ENCODE peak calls at places on chromosomes 16 and 17, in five cellular contexts. D is H1, R is DND-41, I is astrocyte, C is neural progenitor cell. J is an unnamed sample.

GRCh38 chr16:81099958-81100357 is 3.8 kb upstream of the GCSH start:
- DNase-seq in R (no peak), I (no peak), C (no peak), D (no peak), J (no peak)

GRCh38 chr16:28317040-28317880 is 24.9 kb downstream of the SBK1 start:
- DNase-seq in D (no peak), C (peak; percentile 76), I (peak; percentile 13), R (peak; percentile 71), J (no peak)

GRCh38 chr16:3003582-3004270 is 9.0 kb upstream of the CLDN9 start:
- DNase-seq in C (peak; percentile 99), I (peak; percentile 93), R (peak; percentile 99), D (peak; percentile 98), J (peak; percentile 86)

GRCh38 chr17:45276031-45276430 is 14.1 kb upstream of the SPATA32 start:
- DNase-seq in R (no peak), C (no peak), I (no peak), D (no peak), J (no peak)

GRCh38 chr16:70577256-70577698 is 53.7 kb downstream of the SF3B3 start:
- DNase-seq in R (no peak), I (peak; percentile 71), D (no peak), C (no peak), J (no peak)

GRCh38 chr17:2735896-2736295 is 13.6 kb downstream of the CCDC92B start:
- DNase-seq in C (no peak), R (no peak), D (no peak), I (no peak), J (no peak)

GRCh38 chr17:57751971-57752905 is 7.1 kb upstream of the CCDC182 start:
- DNase-seq in I (no peak), C (no peak), R (no peak), D (no peak), J (no peak)

GRCh38 chr16:67101301-67101675 is 8.5 kb upstream of the PHAF1 start:
- DNase-seq in D (no peak), C (no peak), I (peak; percentile 74), R (no peak), J (no peak)

GRCh38 chr16:19853973-19854876 is 30.4 kb downstream of the GPRC5B start:
- DNase-seq in C (no peak), R (no peak), I (no peak), D (no peak), J (no peak)

GRCh38 chr17:74325743-74326379 is at the start of gene KIF19:
- DNase-seq in R (no peak), D (no peak), C (peak; percentile 85), I (no peak), J (no peak)

GRCh38 chr17:45235071-45236001 is 13.7 kb downstream of the FMNL1 start:
- DNase-seq in I (peak; percentile 40), R (peak; percentile 79), D (peak; percentile 80), C (peak; percentile 90), J (peak; percentile 68)

GRCh38 chr17:77691216-77692085 is 267.1 kb upstream of the TNRC6C start:
- DNase-seq in D (no peak), C (no peak), R (no peak), I (no peak), J (no peak)

GRCh38 chr16:57386381-57386951 is 14.2 kb downstream of the CX3CL1 start:
- DNase-seq in C (no peak), D (no peak), R (no peak), I (no peak), J (no peak)

GRCh38 chr17:53722407-53722806 is 100.3 kb upstream of the KIF2B start:
- DNase-seq in D (peak; percentile 21), R (no peak), I (peak; percentile 100), C (no peak), J (no peak)

GRCh38 chr16:22370038-22370541 is 4.3 kb downstream of the CDR2 start:
- DNase-seq in D (no peak), C (no peak), R (no peak), I (peak; percentile 75), J (no peak)

GRCh38 chr16:75911896-75912295 is 185.6 kb upstream of the CPHXL start:
- DNase-seq in C (no peak), D (no peak), I (no peak), R (no peak), J (no peak)

GRCh38 chr17:59223813-59224212 is 3.5 kb downstream of the GDPD1 start:
- DNase-seq in D (no peak), I (no peak), R (no peak), C (no peak), J (no peak)

GRCh38 chr16:29021471-29021870 is 36.6 kb downstream of the LAT start:
- DNase-seq in R (no peak), I (no peak), C (no peak), D (no peak), J (no peak)

GRCh38 chr16:17389392-17389791 is 81.4 kb downstream of the XYLT1 start:
- DNase-seq in I (peak; percentile 44), R (no peak), D (no peak), C (no peak), J (no peak)

GRCh38 chr16:27712251-27712711 is 162.3 kb downstream of the KATNIP start:
- DNase-seq in C (no peak), I (no peak), D (peak; percentile 19), R (no peak), J (no peak)

GRCh38 chr17:51876986-51877385 is 281.5 kb downstream of the CA10 start:
- DNase-seq in I (no peak), D (no peak), C (no peak), R (no peak), J (no peak)

GRCh38 chr17:34095101-34095500 is 160.0 kb upstream of the CCL2 start:
- DNase-seq in C (no peak), R (no peak), D (no peak), I (no peak), J (no peak)

GRCh38 chr17:34098712-34099111 is 156.4 kb upstream of the CCL2 start:
- DNase-seq in D (no peak), I (no peak), C (no peak), R (no peak), J (no peak)

DNA sequence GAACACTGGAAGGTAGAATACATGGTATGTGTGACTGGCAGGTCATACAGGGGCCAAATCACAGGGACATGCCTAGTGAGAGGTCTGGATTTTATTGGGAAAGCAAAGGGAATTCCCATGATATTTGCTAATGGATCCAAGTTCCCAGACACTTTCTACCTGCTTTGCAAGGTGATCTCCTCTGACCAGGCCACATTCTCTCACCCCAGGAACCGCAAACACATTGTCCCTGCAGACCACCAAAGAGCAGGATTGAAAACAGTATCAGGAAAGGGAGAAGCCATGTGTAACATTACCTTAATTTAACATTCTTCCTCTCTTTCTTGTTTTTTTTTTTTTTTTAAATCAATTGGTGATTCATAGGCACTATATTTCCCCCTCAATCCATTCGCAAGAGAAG is 155.2 kb upstream of the CCL2 start:
- DNase-seq in D (no peak), I (no peak), C (no peak), R (no peak), J (no peak)
- H3K27ac ChIP-seq in D (no peak overlapping the region), I (no peak overlapping the region), C (no peak overlapping the region), R (no peak overlapping the region), J (no peak overlapping the region)

GRCh38 chr17:27756467-27757371 is 43.6 kb downstream of the NOS2 start:
- DNase-seq in R (peak; percentile 62), I (no peak), D (no peak), C (peak; percentile 64), J (peak; percentile 8)

GRCh38 chr17:27755706-27756466 is 44.4 kb downstream of the NOS2 start:
- DNase-seq in I (no peak), R (no peak), D (no peak), C (no peak), J (no peak)

GRCh38 chr17:27762527-27763305 is 37.6 kb downstream of the NOS2 start:
- DNase-seq in I (peak; percentile 19), C (peak; percentile 65), R (peak; percentile 53), D (no peak), J (no peak)

GRCh38 chr17:27760069-27760885 is 40.1 kb downstream of the NOS2 start:
- DNase-seq in I (no peak), R (peak; percentile 67), D (peak; percentile 34), C (peak; percentile 65), J (no peak)

DNA sequence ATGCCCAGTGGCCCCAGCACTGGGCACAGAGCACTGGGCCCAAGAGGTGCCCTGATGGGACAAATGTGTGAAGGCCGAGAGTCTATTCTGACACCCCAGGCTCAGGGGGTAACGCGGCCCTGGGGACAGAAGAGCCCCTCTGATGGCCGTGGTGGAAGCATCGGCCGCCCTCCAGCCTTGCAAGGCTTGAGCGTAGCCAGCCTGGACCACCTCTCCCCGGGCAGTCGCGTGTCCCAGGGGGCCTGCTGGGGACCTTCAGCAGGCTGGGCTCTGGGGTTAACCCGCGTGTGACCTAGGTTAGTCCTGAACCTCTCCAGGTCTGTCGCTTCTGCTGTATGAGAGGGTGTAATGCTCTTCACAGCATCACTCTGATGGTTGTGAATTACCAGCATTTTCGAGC is 40.8 kb downstream of the NOS2 start:
- DNase-seq in R (no peak), I (no peak), D (no peak), C (no peak), J (no peak)
- H3K9ac ChIP-seq in R (no peak overlapping the region), I (no peak overlapping the region), D (no peak overlapping the region), C (no peak overlapping the region), J (no peak overlapping the region)

DNA sequence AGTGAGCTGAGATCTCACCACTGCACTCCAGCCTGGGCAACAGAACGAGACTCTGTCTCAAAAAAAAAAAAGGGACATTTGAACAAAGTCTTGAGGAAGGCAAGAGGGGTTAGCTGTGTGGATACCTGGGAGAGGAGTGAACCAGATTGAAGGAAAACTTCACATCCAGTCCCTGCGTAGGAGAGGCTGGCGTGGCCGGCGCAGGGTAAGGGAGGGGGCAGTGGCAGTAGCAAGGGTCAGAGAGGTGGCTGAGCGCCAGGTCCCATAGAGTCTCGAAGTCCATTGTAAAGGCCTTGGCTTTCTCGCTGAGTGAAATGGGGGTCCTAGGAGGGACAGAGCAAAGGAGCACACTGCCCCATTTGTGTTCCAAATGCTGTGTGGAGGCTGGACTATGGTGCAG is 171.8 kb upstream of the WSCD1 start:
- DNase-seq in R (no peak), D (no peak), I (no peak), C (no peak), J (no peak)
- H3K27ac ChIP-seq in R (no peak overlapping the region), D (no peak overlapping the region), I (no peak overlapping the region), C (no peak overlapping the region), J (no peak overlapping the region)

GRCh38 chr16:55359946-55360345 is 35.9 kb downstream of the IRX6 start:
- DNase-seq in I (no peak), C (no peak), R (no peak), D (no peak), J (no peak)
- H3K9ac ChIP-seq in I (no peak overlapping the region), C (no peak overlapping the region), R (no peak overlapping the region), D (no peak overlapping the region), J (no peak overlapping the region)

J was measured in SK-N-MC.